ENCODE peak calls at places on chromosome 12, in seven cellular contexts. A is EL, J is A673, F is hypothalamus, D is HEK293T, L is cardiac muscle cell, P is A549. O is an unnamed sample.

GRCh38 chr12:31005944-31006361 is 67.7 kb upstream of the DDX11 start:
- DNase-seq in J (no peak), P (peak), F (no peak), A (peak), L (peak), D (no peak), O (no peak)

GRCh38 chr12:109625131-109625559 is 51.6 kb downstream of the MVK start:
- DNase-seq in L (peak), P (peak), F (no peak), J (no peak), D (no peak), A (peak), O (no peak)

GRCh38 chr12:52407918-52408317 is 1.8 kb upstream of the KRT82 start:
- DNase-seq in J (no peak), L (no peak), P (peak), A (no peak), F (no peak), D (no peak), O (no peak)

GRCh38 chr12:31220633-31221565 is 105.1 kb downstream of the SINHCAF start:
- DNase-seq in P (peak), D (no peak), A (no peak), F (no peak), L (peak), J (no peak), O (no peak)

GRCh38 chr12:65232490-65233077 is 45.9 kb upstream of the MSRB3 start:
- DNase-seq in A (peak), F (no peak), J (peak), D (no peak), L (peak), P (peak), O (no peak)

GRCh38 chr12:98002887-98003493 is 512.4 kb upstream of the TMPO start:
- DNase-seq in F (no peak), D (peak), A (peak), L (peak), P (peak), J (peak), O (peak)

GRCh38 chr12:46207644-46208043 is 61.2 kb downstream of the SLC38A1 start:
- DNase-seq in L (no peak), P (no peak), F (no peak), J (no peak), A (no peak), D (no peak), O (no peak)

GRCh38 chr12:132471011-132471857 is 18.7 kb upstream of the FBRSL1 start:
- DNase-seq in L (no peak), P (peak), J (no peak), D (no peak), A (no peak), F (no peak), O (no peak)

GRCh38 chr12:913919-914718 is 35.4 kb downstream of the RAD52 start:
- DNase-seq in F (no peak), A (peak), P (no peak), L (peak), J (no peak), D (no peak), O (no peak)

GRCh38 chr12:42696424-42697149 is 107.0 kb upstream of the PRICKLE1 start:
- DNase-seq in P (no peak), A (peak), L (peak), F (no peak), J (peak), D (no peak), O (no peak)

GRCh38 chr12:65534105-65534841 is 255.8 kb downstream of the MSRB3 start:
- DNase-seq in A (peak), P (no peak), F (no peak), L (no peak), J (no peak), D (no peak), O (no peak)

GRCh38 chr12:108371801-108372344 is 32.8 kb upstream of the CMKLR1 start:
- DNase-seq in D (no peak), F (no peak), A (peak), J (no peak), P (no peak), L (peak), O (no peak)

GRCh38 chr12:100706029-100706428 is 88.5 kb upstream of the ANO4 start:
- DNase-seq in J (no peak), F (no peak), P (peak), L (peak), D (no peak), A (peak), O (no peak)

GRCh38 chr12:30796508-30796780 is 41.7 kb upstream of the CAPRIN2 start:
- DNase-seq in P (peak), A (peak), F (no peak), J (peak), L (peak), D (peak), O (peak)

GRCh38 chr12:50579757-50580267 is 75.0 kb downstream of the DIP2B start:
- DNase-seq in L (no peak), P (peak), D (no peak), A (peak), J (no peak), F (no peak), O (no peak)

GRCh38 chr12:45655186-45655585 is 74.3 kb upstream of the ARID2 start:
- DNase-seq in P (peak), A (no peak), D (peak), L (peak), F (no peak), J (no peak), O (no peak)

GRCh38 chr12:18443768-18444437 is 182.6 kb downstream of the PIK3C2G start:
- DNase-seq in D (no peak), J (no peak), P (no peak), F (no peak), L (no peak), A (peak), O (no peak)

GRCh38 chr12:109134186-109134917 is 18.0 kb downstream of the ACACB start:
- DNase-seq in J (no peak), A (peak), F (no peak), D (peak), P (peak), L (peak), O (no peak)

GRCh38 chr12:107207931-107208515 is 114.7 kb upstream of the CRY1 start:
- DNase-seq in A (peak), P (no peak), F (no peak), J (no peak), L (no peak), D (no peak), O (no peak)

GRCh38 chr12:42144424-42145196 is at the start of gene GXYLT1:
- DNase-seq in L (peak), D (peak), P (peak), J (peak), A (peak), F (peak), O (peak)

GRCh38 chr12:93154753-93155475 is 222.8 kb upstream of the NUDT4 start:
- DNase-seq in D (no peak), P (no peak), L (peak), A (no peak), F (no peak), J (no peak), O (no peak)

GRCh38 chr12:91896725-91897515 is 248.7 kb downstream of the BTG1 start:
- DNase-seq in A (no peak), L (peak), P (no peak), F (no peak), J (no peak), D (no peak), O (no peak)

GRCh38 chr12:227923-228845 is 14.2 kb upstream of the SLC6A12 start:
- DNase-seq in D (no peak), L (no peak), F (no peak), A (no peak), P (no peak), J (no peak), O (no peak)

O was measured in NCI-H2107.